ENCODE peak calls at places on chromosomes 6 and 20, in eight cellular contexts. One of them, this sample, is unnamed. For H4K20me1, the result is how much of the 10 kb centered on the place peaks cover.

GRCh38 chr6:151263967-151264366 is 24.2 kb downstream of the AKAP12 start:
- DNase-seq in GM23338: peak
- DNase-seq in endothelial cell of umbilical vein: no peak
- DNase-seq in astrocyte: peak
- DNase-seq in HCT116: no peak
- DNase-seq in IMR-90: no peak
- DNase-seq in SK-N-SH: no peak
- DNase-seq in hepatocyte: no peak
- DNase-seq in this sample: peak

GRCh38 chr6:36035240-36035639 is 7.6 kb downstream of the MAPK14 start:
- DNase-seq in GM23338: no peak
- DNase-seq in SK-N-SH: no peak
- DNase-seq in IMR-90: peak
- DNase-seq in hepatocyte: no peak
- DNase-seq in endothelial cell of umbilical vein: no peak
- DNase-seq in HCT116: no peak
- DNase-seq in astrocyte: peak
- DNase-seq in this sample: peak

GRCh38 chr20:62121776-62122658 is at the start of gene LSM14B:
- DNase-seq in IMR-90: peak
- DNase-seq in astrocyte: peak
- DNase-seq in HCT116: peak
- DNase-seq in endothelial cell of umbilical vein: peak
- DNase-seq in SK-N-SH: peak
- DNase-seq in hepatocyte: peak
- DNase-seq in GM23338: peak
- DNase-seq in this sample: peak

GRCh38 chr20:63595416-63596127 is 21.5 kb upstream of the HELZ2 start:
- DNase-seq in endothelial cell of umbilical vein: no peak
- DNase-seq in astrocyte: no peak
- DNase-seq in IMR-90: no peak
- DNase-seq in HCT116: no peak
- DNase-seq in hepatocyte: no peak
- DNase-seq in SK-N-SH: no peak
- DNase-seq in GM23338: no peak
- DNase-seq in this sample: no peak

GRCh38 chr20:33839591-33839990 is 28.4 kb downstream of the CHMP4B start:
- DNase-seq in astrocyte: no peak
- DNase-seq in endothelial cell of umbilical vein: no peak
- DNase-seq in SK-N-SH: peak
- DNase-seq in GM23338: no peak
- DNase-seq in hepatocyte: no peak
- DNase-seq in HCT116: no peak
- DNase-seq in IMR-90: no peak
- DNase-seq in this sample: no peak

GRCh38 chr6:110621061-110621460 is 144.6 kb upstream of the SLC22A16 start:
- DNase-seq in HCT116: no peak
- DNase-seq in GM23338: no peak
- DNase-seq in SK-N-SH: no peak
- DNase-seq in endothelial cell of umbilical vein: no peak
- DNase-seq in hepatocyte: no peak
- DNase-seq in astrocyte: no peak
- DNase-seq in IMR-90: no peak
- DNase-seq in this sample: no peak

GRCh38 chr6:75450903-75451302 is 42.7 kb downstream of the FILIP1 start:
- DNase-seq in GM23338: no peak
- DNase-seq in IMR-90: no peak
- DNase-seq in astrocyte: no peak
- DNase-seq in SK-N-SH: no peak
- DNase-seq in HCT116: no peak
- DNase-seq in hepatocyte: no peak
- DNase-seq in endothelial cell of umbilical vein: no peak
- DNase-seq in this sample: no peak

GRCh38 chr6:166939894-166940293 is 16.5 kb downstream of the RNASET2 start:
- DNase-seq in GM23338: no peak
- DNase-seq in SK-N-SH: no peak
- DNase-seq in HCT116: no peak
- DNase-seq in IMR-90: no peak
- DNase-seq in astrocyte: no peak
- DNase-seq in endothelial cell of umbilical vein: no peak
- DNase-seq in hepatocyte: no peak
- DNase-seq in this sample: no peak

GRCh38 chr20:31945790-31946189 is 6.1 kb downstream of the PDRG1 start:
- DNase-seq in SK-N-SH: no peak
- DNase-seq in astrocyte: peak
- DNase-seq in endothelial cell of umbilical vein: no peak
- DNase-seq in hepatocyte: no peak
- DNase-seq in IMR-90: no peak
- DNase-seq in GM23338: no peak
- DNase-seq in HCT116: no peak
- DNase-seq in this sample: peak

GRCh38 chr20:38343107-38343797 is 3.0 kb upstream of the LBP start:
- DNase-seq in endothelial cell of umbilical vein: peak
- DNase-seq in IMR-90: peak
- DNase-seq in GM23338: no peak
- DNase-seq in HCT116: no peak
- DNase-seq in hepatocyte: peak
- DNase-seq in astrocyte: no peak
- DNase-seq in SK-N-SH: no peak
- DNase-seq in this sample: peak

GRCh38 chr20:9600562-9600961 is 86.2 kb downstream of the LAMP5 start:
- DNase-seq in SK-N-SH: no peak
- DNase-seq in IMR-90: no peak
- DNase-seq in GM23338: no peak
- DNase-seq in astrocyte: no peak
- DNase-seq in endothelial cell of umbilical vein: no peak
- DNase-seq in hepatocyte: no peak
- DNase-seq in HCT116: no peak
- DNase-seq in this sample: no peak

GRCh38 chr6:73565767-73566485 is 45.1 kb upstream of the EEF1A1 start:
- DNase-seq in SK-N-SH: no peak
- DNase-seq in IMR-90: peak
- DNase-seq in endothelial cell of umbilical vein: no peak
- DNase-seq in GM23338: peak
- DNase-seq in hepatocyte: no peak
- DNase-seq in astrocyte: peak
- DNase-seq in HCT116: no peak
- DNase-seq in this sample: peak

GRCh38 chr6:162964703-162965140 is 236.9 kb downstream of the PACRG start:
- DNase-seq in HCT116: peak
- DNase-seq in astrocyte: peak
- DNase-seq in GM23338: no peak
- DNase-seq in endothelial cell of umbilical vein: no peak
- DNase-seq in SK-N-SH: no peak
- DNase-seq in IMR-90: peak
- DNase-seq in hepatocyte: peak
- DNase-seq in this sample: peak

GRCh38 chr6:74731204-74731603 is 474.6 kb downstream of the COL12A1 start:
- DNase-seq in IMR-90: peak
- DNase-seq in endothelial cell of umbilical vein: peak
- DNase-seq in astrocyte: peak
- DNase-seq in HCT116: no peak
- DNase-seq in SK-N-SH: no peak
- DNase-seq in GM23338: no peak
- DNase-seq in hepatocyte: no peak
- DNase-seq in this sample: peak

GRCh38 chr6:1553562-1554088 is 56.1 kb upstream of the FOXC1 start:
- DNase-seq in IMR-90: no peak
- DNase-seq in SK-N-SH: no peak
- DNase-seq in GM23338: no peak
- DNase-seq in HCT116: no peak
- DNase-seq in hepatocyte: no peak
- DNase-seq in astrocyte: no peak
- DNase-seq in endothelial cell of umbilical vein: no peak
- DNase-seq in this sample: no peak

GRCh38 chr6:112044856-112045255 is 9.0 kb upstream of the CCN6 start:
- DNase-seq in endothelial cell of umbilical vein: no peak
- DNase-seq in SK-N-SH: no peak
- DNase-seq in astrocyte: peak
- DNase-seq in GM23338: no peak
- DNase-seq in HCT116: no peak
- DNase-seq in IMR-90: peak
- DNase-seq in hepatocyte: no peak
- DNase-seq in this sample: no peak

GRCh38 chr6:24322924-24323323 is 34.9 kb downstream of the DCDC2 start:
- DNase-seq in GM23338: no peak
- DNase-seq in hepatocyte: no peak
- DNase-seq in SK-N-SH: no peak
- DNase-seq in IMR-90: no peak
- DNase-seq in HCT116: no peak
- DNase-seq in endothelial cell of umbilical vein: no peak
- DNase-seq in astrocyte: no peak
- DNase-seq in this sample: no peak

GRCh38 chr20:48722002-48722731 is 105.6 kb downstream of the PREX1 start:
- DNase-seq in hepatocyte: no peak
- DNase-seq in HCT116: no peak
- DNase-seq in astrocyte: peak
- DNase-seq in SK-N-SH: no peak
- DNase-seq in GM23338: no peak
- DNase-seq in endothelial cell of umbilical vein: peak
- DNase-seq in IMR-90: peak
- DNase-seq in this sample: peak

GRCh38 chr6:7933794-7934193 is 23.2 kb upstream of the TXNDC5 start:
- DNase-seq in SK-N-SH: no peak
- DNase-seq in HCT116: no peak
- DNase-seq in endothelial cell of umbilical vein: no peak
- DNase-seq in astrocyte: no peak
- DNase-seq in hepatocyte: no peak
- DNase-seq in IMR-90: no peak
- DNase-seq in GM23338: no peak
- DNase-seq in this sample: no peak

GRCh38 chr6:68144667-68145066 is 490.4 kb upstream of the ADGRB3 start:
- DNase-seq in hepatocyte: no peak
- DNase-seq in GM23338: no peak
- DNase-seq in HCT116: no peak
- DNase-seq in IMR-90: no peak
- DNase-seq in endothelial cell of umbilical vein: no peak
- DNase-seq in astrocyte: no peak
- DNase-seq in SK-N-SH: no peak
- DNase-seq in this sample: no peak

DNA sequence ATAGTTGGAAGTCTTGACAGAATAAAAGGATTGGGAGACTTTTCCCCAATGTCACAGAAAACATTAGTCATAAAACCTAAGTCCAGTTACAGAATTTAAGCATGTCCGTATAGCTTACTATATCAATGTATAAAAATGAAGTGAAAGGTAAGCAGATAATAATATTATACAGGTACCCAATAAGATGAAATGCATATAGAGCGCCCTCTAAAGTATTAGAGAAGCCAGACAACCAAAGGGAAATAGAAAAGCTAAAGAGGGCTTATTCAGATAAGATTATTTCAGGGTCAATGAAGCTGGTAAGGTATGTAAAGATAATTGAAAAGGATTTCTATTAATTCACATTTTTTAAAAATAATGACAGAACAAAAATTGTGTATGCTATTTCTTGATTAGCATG is 947.7 kb upstream of the MAP3K7 start:
- DNase-seq in IMR-90: no peak
- DNase-seq in endothelial cell of umbilical vein: peak
- DNase-seq in astrocyte: no peak
- DNase-seq in SK-N-SH: no peak
- DNase-seq in HCT116: no peak
- DNase-seq in GM23338: peak
- DNase-seq in hepatocyte: no peak
- DNase-seq in this sample: no peak
- TF ChIP-seq CTCF in IMR-90: peak
- TF ChIP-seq CTCF in endothelial cell of umbilical vein: peak
- TF ChIP-seq CTCF in astrocyte: no peak
- TF ChIP-seq CTCF in SK-N-SH: peak
- TF ChIP-seq CTCF in HCT116: no peak
- TF ChIP-seq CTCF in GM23338: peak
- TF ChIP-seq CTCF in hepatocyte: no peak
- TF ChIP-seq CTCF in this sample: no peak

DNA sequence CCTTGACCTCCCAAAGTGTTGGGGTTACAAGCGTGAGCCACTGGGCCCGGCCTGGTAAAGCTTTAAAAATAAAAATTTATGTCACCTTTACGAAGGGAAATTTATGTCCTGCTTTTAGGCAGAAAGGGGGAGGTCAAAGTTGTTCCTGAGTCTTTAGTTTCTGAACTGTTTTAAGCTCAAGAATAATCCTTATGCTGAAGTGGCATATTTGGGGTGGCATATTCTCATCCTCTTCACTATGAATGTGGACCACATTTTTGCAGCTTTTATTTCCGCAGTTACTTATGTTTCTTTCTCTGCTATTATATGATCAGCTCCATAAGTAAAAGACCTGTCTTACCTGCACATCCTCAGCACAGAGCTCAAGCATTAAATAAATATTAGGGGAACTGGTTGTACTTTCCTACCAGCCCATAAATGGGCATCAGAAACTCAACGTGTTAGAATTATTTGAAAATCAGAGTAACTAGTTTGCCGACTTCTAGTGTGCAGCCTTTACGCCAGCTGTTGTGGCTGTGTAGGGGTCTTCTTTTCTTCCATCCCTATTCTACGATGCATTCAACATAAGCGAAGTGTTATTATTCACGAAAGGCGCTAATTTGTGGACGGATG is 941 bp upstream of the AKAP7 start:
- DNase-seq in SK-N-SH: no peak
- DNase-seq in endothelial cell of umbilical vein: no peak
- DNase-seq in GM23338: no peak
- DNase-seq in IMR-90: no peak
- DNase-seq in astrocyte: no peak
- DNase-seq in hepatocyte: no peak
- DNase-seq in HCT116: no peak
- DNase-seq in this sample: no peak
- H2AFZ ChIP-seq in SK-N-SH: peak
- H2AFZ ChIP-seq in endothelial cell of umbilical vein: peak
- H2AFZ ChIP-seq in GM23338: peak
- H2AFZ ChIP-seq in IMR-90: no peak
- H2AFZ ChIP-seq in astrocyte: peak
- H2AFZ ChIP-seq in hepatocyte: peak
- H2AFZ ChIP-seq in HCT116: peak
- H2AFZ ChIP-seq in this sample: no peak

GRCh38 chr6:158565482-158566040 is 5.7 kb downstream of the TMEM181 start:
- DNase-seq in SK-N-SH: no peak
- DNase-seq in astrocyte: no peak
- DNase-seq in HCT116: no peak
- DNase-seq in GM23338: no peak
- DNase-seq in endothelial cell of umbilical vein: no peak
- DNase-seq in IMR-90: no peak
- DNase-seq in hepatocyte: no peak
- DNase-seq in this sample: no peak
- H4K20me1 ChIP-seq in SK-N-SH: half or more
- H4K20me1 ChIP-seq in astrocyte: half or more
- H4K20me1 ChIP-seq in HCT116: under half
- H4K20me1 ChIP-seq in GM23338: under half
- H4K20me1 ChIP-seq in endothelial cell of umbilical vein: under half
- H4K20me1 ChIP-seq in IMR-90: half or more
- H4K20me1 ChIP-seq in hepatocyte: half or more
- H4K20me1 ChIP-seq in this sample: under half

DNA sequence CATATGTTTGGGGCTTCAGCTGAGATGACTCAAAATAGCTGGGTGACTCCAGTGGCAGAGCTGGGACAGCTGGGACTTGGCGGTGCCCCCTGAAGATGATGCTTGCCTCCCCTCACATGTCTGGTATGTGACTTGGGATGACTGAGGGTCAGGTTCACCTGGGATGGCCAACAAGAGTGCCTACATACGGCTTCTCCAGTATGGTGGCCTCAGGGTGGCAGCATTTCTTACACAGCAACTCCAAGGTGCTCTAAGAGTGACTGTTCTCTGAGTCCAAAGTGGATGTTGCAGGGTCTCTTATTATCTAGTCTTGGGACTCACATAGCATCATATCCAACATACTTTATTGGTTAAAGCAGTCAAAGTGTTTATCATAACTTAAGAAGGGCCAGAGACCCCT is 87.8 kb upstream of the CENPW start:
- DNase-seq in GM23338: peak
- DNase-seq in HCT116: no peak
- DNase-seq in IMR-90: no peak
- DNase-seq in SK-N-SH: no peak
- DNase-seq in endothelial cell of umbilical vein: no peak
- DNase-seq in hepatocyte: no peak
- DNase-seq in astrocyte: no peak
- DNase-seq in this sample: no peak
- TF ChIP-seq CTCF in GM23338: peak
- TF ChIP-seq CTCF in HCT116: no peak
- TF ChIP-seq CTCF in IMR-90: no peak
- TF ChIP-seq CTCF in SK-N-SH: no peak
- TF ChIP-seq CTCF in endothelial cell of umbilical vein: no peak
- TF ChIP-seq CTCF in hepatocyte: no peak
- TF ChIP-seq CTCF in astrocyte: no peak
- TF ChIP-seq CTCF in this sample: no peak